ENCODE peak calls at places on chromosomes 7 and 10, in nine cellular contexts. One of them, this sample, is unnamed.

GRCh38 chr10:106033065-106033464 is 1131.4 kb downstream of the SORCS1 start:
- DNase-seq in activated CD8-positive, alpha-beta T cell treated with anti-CD3 and anti-CD28 coated beads for 36 hours: no peak
- DNase-seq in AG09319: no peak
- DNase-seq in tibial nerve: no peak
- DNase-seq in fibroblast of the aortic adventitia: no peak
- DNase-seq in T-helper 17 cell: no peak
- DNase-seq in foreskin fibroblast: no peak
- DNase-seq in effector CD4-positive, alpha-beta T cell: no peak
- DNase-seq in CMK: no peak
- DNase-seq in this sample: no peak

GRCh38 chr7:107045980-107046379 is 1.5 kb downstream of the PRKAR2B start:
- DNase-seq in activated CD8-positive, alpha-beta T cell treated with anti-CD3 and anti-CD28 coated beads for 36 hours: no peak
- DNase-seq in AG09319: peak; percentile 54
- DNase-seq in tibial nerve: no peak
- DNase-seq in fibroblast of the aortic adventitia: peak; percentile 32
- DNase-seq in T-helper 17 cell: no peak
- DNase-seq in foreskin fibroblast: peak; percentile 62
- DNase-seq in effector CD4-positive, alpha-beta T cell: no peak
- DNase-seq in CMK: no peak
- DNase-seq in this sample: no peak

GRCh38 chr7:23214938-23215337 is 31.6 kb upstream of the GPNMB start:
- DNase-seq in activated CD8-positive, alpha-beta T cell treated with anti-CD3 and anti-CD28 coated beads for 36 hours: no peak
- DNase-seq in AG09319: no peak
- DNase-seq in tibial nerve: no peak
- DNase-seq in fibroblast of the aortic adventitia: no peak
- DNase-seq in T-helper 17 cell: no peak
- DNase-seq in foreskin fibroblast: no peak
- DNase-seq in effector CD4-positive, alpha-beta T cell: no peak
- DNase-seq in CMK: no peak
- DNase-seq in this sample: no peak

GRCh38 chr10:32377458-32378370 is 30.8 kb upstream of the EPC1 start:
- DNase-seq in activated CD8-positive, alpha-beta T cell treated with anti-CD3 and anti-CD28 coated beads for 36 hours: peak; percentile 58
- DNase-seq in AG09319: no peak
- DNase-seq in tibial nerve: peak; percentile 28
- DNase-seq in fibroblast of the aortic adventitia: peak; percentile 64
- DNase-seq in T-helper 17 cell: no peak
- DNase-seq in foreskin fibroblast: peak; percentile 18
- DNase-seq in effector CD4-positive, alpha-beta T cell: peak; percentile 26
- DNase-seq in CMK: no peak
- DNase-seq in this sample: peak; percentile 6

GRCh38 chr10:110803830-110804338 is 67.8 kb upstream of the PDCD4 start:
- DNase-seq in activated CD8-positive, alpha-beta T cell treated with anti-CD3 and anti-CD28 coated beads for 36 hours: peak; percentile 67
- DNase-seq in AG09319: peak; percentile 18
- DNase-seq in tibial nerve: peak; percentile 36
- DNase-seq in fibroblast of the aortic adventitia: peak; percentile 66
- DNase-seq in T-helper 17 cell: no peak
- DNase-seq in foreskin fibroblast: peak; percentile 38
- DNase-seq in effector CD4-positive, alpha-beta T cell: no peak
- DNase-seq in CMK: no peak
- DNase-seq in this sample: peak; percentile 74

GRCh38 chr7:73442903-73443542 is 9.4 kb downstream of the FZD9 start:
- DNase-seq in activated CD8-positive, alpha-beta T cell treated with anti-CD3 and anti-CD28 coated beads for 36 hours: no peak
- DNase-seq in AG09319: no peak
- DNase-seq in tibial nerve: no peak
- DNase-seq in fibroblast of the aortic adventitia: no peak
- DNase-seq in T-helper 17 cell: no peak
- DNase-seq in foreskin fibroblast: no peak
- DNase-seq in effector CD4-positive, alpha-beta T cell: no peak
- DNase-seq in CMK: no peak
- DNase-seq in this sample: no peak

GRCh38 chr7:75989084-75989725 is 5.2 kb downstream of the TMEM120A start:
- DNase-seq in activated CD8-positive, alpha-beta T cell treated with anti-CD3 and anti-CD28 coated beads for 36 hours: no peak
- DNase-seq in AG09319: no peak
- DNase-seq in tibial nerve: no peak
- DNase-seq in fibroblast of the aortic adventitia: no peak
- DNase-seq in T-helper 17 cell: no peak
- DNase-seq in foreskin fibroblast: no peak
- DNase-seq in effector CD4-positive, alpha-beta T cell: no peak
- DNase-seq in CMK: no peak
- DNase-seq in this sample: no peak

GRCh38 chr10:12350167-12350872 is 973 bp downstream of the CAMK1D start:
- DNase-seq in activated CD8-positive, alpha-beta T cell treated with anti-CD3 and anti-CD28 coated beads for 36 hours: peak; percentile 71
- DNase-seq in AG09319: no peak
- DNase-seq in tibial nerve: no peak
- DNase-seq in fibroblast of the aortic adventitia: peak; percentile 49
- DNase-seq in T-helper 17 cell: peak; percentile 23
- DNase-seq in foreskin fibroblast: peak; percentile 22
- DNase-seq in effector CD4-positive, alpha-beta T cell: peak; percentile 32
- DNase-seq in CMK: no peak
- DNase-seq in this sample: peak; percentile 62

This sample was measured in T47D.